ENCODE peak calls at places on chromosome 22, in nine cellular contexts. D, C, H, Z, L, U, F, A and N are unnamed samples.

GRCh38 chr22:46726986-46727317 is 11.1 kb downstream of the CERK start:
- DNase-seq in D (no peak), C (no peak), H (no peak), Z (no peak), L (no peak), U (no peak), F (no peak), A (no peak), N (no peak)

GRCh38 chr22:50603511-50604255 is 3.1 kb downstream of the MAPK8IP2 start:
- DNase-seq in D (no peak), C (no peak), H (no peak), Z (no peak), L (no peak), U (no peak), F (no peak), A (no peak), N (no peak)

GRCh38 chr22:21701384-21701971 is 34.1 kb downstream of the YPEL1 start:
- DNase-seq in D (no peak), C (no peak), H (no peak), Z (no peak), L (no peak), U (no peak), F (no peak), A (no peak), N (no peak)

GRCh38 chr22:45341503-45341902 is 31.8 kb downstream of the FAM118A start:
- DNase-seq in D (no peak), C (no peak), H (no peak), Z (no peak), L (no peak), U (no peak), F (no peak), A (no peak), N (no peak)

GRCh38 chr22:11253000-11253511 is 4274.9 kb upstream of the OR11H1 start:
- DNase-seq in D (no peak), C (no peak), H (no peak), Z (no peak), L (no peak), U (peak; percentile 38), F (no peak), A (no peak), N (no peak)

GRCh38 chr22:43535336-43535735 is 123.5 kb downstream of the MPPED1 start:
- DNase-seq in D (no peak), C (no peak), H (no peak), Z (no peak), L (no peak), U (no peak), F (no peak), A (no peak), N (no peak)

GRCh38 chr22:30210235-30210831 is 36.2 kb downstream of the LIF start:
- DNase-seq in D (no peak), C (no peak), H (no peak), Z (no peak), L (peak; percentile 69), U (no peak), F (peak; percentile 79), A (peak; percentile 68), N (no peak)

GRCh38 chr22:23060612-23061400 is 9.5 kb upstream of the GNAZ start:
- DNase-seq in D (no peak), C (no peak), H (no peak), Z (peak; percentile 5), L (no peak), U (no peak), F (no peak), A (no peak), N (no peak)

GRCh38 chr22:43262990-43263644 is 76.2 kb upstream of the TTLL12 start:
- DNase-seq in D (no peak), C (no peak), H (no peak), Z (no peak), L (no peak), U (no peak), F (no peak), A (no peak), N (peak; percentile 27)

GRCh38 chr22:23070418-23071162 is at the start of gene GNAZ:
- DNase-seq in D (no peak), C (no peak), H (no peak), Z (peak; percentile 48), L (no peak), U (peak; percentile 53), F (no peak), A (no peak), N (no peak)

GRCh38 chr22:20495861-20496681 is 476 bp upstream of the KLHL22 start:
- DNase-seq in D (peak; percentile 86), C (peak; percentile 77), H (peak; percentile 57), Z (peak; percentile 93), L (peak; percentile 80), U (peak; percentile 86), F (peak; percentile 87), A (peak; percentile 76), N (peak; percentile 93)

GRCh38 chr22:45125198-45125597 is 38.5 kb upstream of the NUP50 start:
- DNase-seq in D (peak; percentile 85), C (peak; percentile 37), H (no peak), Z (no peak), L (peak; percentile 85), U (no peak), F (peak; percentile 50), A (no peak), N (no peak)

GRCh38 chr22:44181912-44182590 is 1.3 kb downstream of the PARVG start:
- DNase-seq in D (no peak), C (no peak), H (no peak), Z (no peak), L (no peak), U (peak; percentile 32), F (no peak), A (no peak), N (no peak)

GRCh38 chr22:20550057-20550817 is 42.8 kb downstream of the MED15 start:
- DNase-seq in D (no peak), C (no peak), H (no peak), Z (no peak), L (peak; percentile 48), U (no peak), F (no peak), A (no peak), N (no peak)

GRCh38 chr22:37357471-37357870 is 69.8 kb downstream of the ELFN2 start:
- DNase-seq in D (peak; percentile 68), C (no peak), H (no peak), Z (no peak), L (no peak), U (no peak), F (no peak), A (no peak), N (no peak)

GRCh38 chr22:28978863-28979799 is 82.5 kb downstream of the C22orf31 start:
- DNase-seq in D (no peak), C (no peak), H (no peak), Z (no peak), L (peak; percentile 44), U (no peak), F (no peak), A (no peak), N (no peak)

GRCh38 chr22:28978158-28978557 is 83.5 kb downstream of the C22orf31 start:
- DNase-seq in D (no peak), C (no peak), H (peak; percentile 38), Z (no peak), L (peak; percentile 69), U (peak; percentile 50), F (peak; percentile 53), A (peak; percentile 17), N (peak; percentile 19)

GRCh38 chr22:28977050-28977449 is 84.6 kb downstream of the C22orf31 start:
- DNase-seq in D (no peak), C (no peak), H (no peak), Z (no peak), L (no peak), U (no peak), F (peak; percentile 34), A (no peak), N (no peak)

GRCh38 chr22:28976588-28976987 is 85.0 kb downstream of the C22orf31 start:
- DNase-seq in D (peak; percentile 62), C (peak; percentile 63), H (no peak), Z (no peak), L (peak; percentile 88), U (no peak), F (peak; percentile 84), A (no peak), N (no peak)

GRCh38 chr22:28977481-28977971 is 84.1 kb downstream of the C22orf31 start:
- DNase-seq in D (no peak), C (no peak), H (no peak), Z (no peak), L (peak; percentile 32), U (no peak), F (peak; percentile 72), A (no peak), N (no peak)
- TF ChIP-seq CTCF in D (peak; percentile 9), C (no peak), H (no peak), Z (no peak), L (no peak), U (no peak), F (no peak), A (peak; percentile 31), N (no peak)

GRCh38 chr22:36175892-36176291 is 15.3 kb upstream of the APOL3 start:
- DNase-seq in D (no peak), C (no peak), H (no peak), Z (no peak), L (no peak), U (no peak), F (no peak), A (peak; percentile 13), N (no peak)
- TF ChIP-seq CTCF in D (no peak), C (peak; percentile 54), H (no peak), Z (no peak), L (no peak), U (peak; percentile 15), F (no peak), A (no peak), N (no peak)

DNA sequence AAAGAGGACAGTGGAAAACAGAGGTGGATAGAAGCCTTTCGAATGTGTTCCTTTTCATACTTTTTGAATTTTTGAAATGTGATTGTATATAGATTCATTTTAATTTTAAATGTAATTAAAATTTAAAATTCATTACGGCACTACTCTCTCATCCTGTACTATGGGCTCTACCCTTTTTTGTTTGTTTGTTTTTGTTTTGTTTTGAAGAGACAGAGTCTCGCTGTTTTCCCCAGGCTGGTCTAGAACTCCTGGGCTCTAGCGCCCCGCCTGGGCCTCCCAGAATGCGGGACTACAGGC is 11.9 kb upstream of the HDHD5 start:
- DNase-seq in D (no peak), C (no peak), H (no peak), Z (no peak), L (no peak), U (no peak), F (no peak), A (no peak), N (no peak)
- TF ChIP-seq CTCF in D (peak; percentile 47), C (no peak), H (no peak), Z (no peak), L (peak; percentile 27), U (no peak), F (peak; percentile 38), A (no peak), N (no peak)

DNA sequence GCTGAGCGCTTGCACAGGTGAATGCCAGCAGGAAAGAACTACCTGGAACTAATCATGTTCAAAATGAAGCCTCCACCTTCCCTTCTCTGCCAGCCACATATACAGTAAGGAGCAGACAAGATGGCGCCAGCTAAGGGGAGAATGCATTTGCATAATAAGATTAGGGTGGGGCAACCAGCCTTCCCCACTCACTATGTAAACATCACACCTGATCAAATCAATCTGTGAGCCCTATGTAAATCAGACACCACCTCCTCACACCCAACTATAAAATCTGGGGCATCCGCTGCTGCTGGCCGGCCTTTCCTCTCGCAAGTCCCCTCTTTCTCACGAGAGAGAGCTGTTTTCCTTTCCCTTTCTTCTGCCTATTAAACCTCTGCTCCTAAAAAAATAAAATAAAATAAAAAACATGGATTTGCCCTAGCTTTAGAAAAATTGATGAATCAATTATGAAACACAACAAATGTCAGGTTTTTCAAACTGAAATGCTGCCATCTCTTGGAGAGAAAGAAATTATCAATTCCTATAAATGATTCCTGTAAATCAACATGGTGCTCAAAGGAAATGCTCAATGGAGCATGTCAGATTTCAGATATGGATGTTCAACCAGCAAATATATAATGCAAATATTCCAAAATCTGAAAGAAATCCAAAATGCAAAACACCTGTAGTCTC is 108.9 kb downstream of the SGSM3 start:
- DNase-seq in D (no peak), C (no peak), H (no peak), Z (no peak), L (no peak), U (no peak), F (no peak), A (no peak), N (no peak)
- TF ChIP-seq CTCF in D (no peak), C (peak; percentile 39), H (no peak), Z (no peak), L (no peak), U (peak; percentile 29), F (no peak), A (no peak), N (no peak)